ENCODE peak calls at places on chromosomes 16 and 17, in six cellular contexts. One of them, this sample, is unnamed.

GRCh38 chr17:18181358-18181757 is 2.3 kb upstream of the ALKBH5 start:
- DNase-seq in IMR-90: peak; percentile 29
- DNase-seq in iPS DF 6.9: no peak
- DNase-seq in CD4-positive, alpha-beta T cell: no peak
- DNase-seq in neuronal stem cell: no peak
- DNase-seq in tibial nerve: no peak
- DNase-seq in this sample: no peak

GRCh38 chr16:48123104-48123788 is 32.5 kb downstream of the ABCC12 start:
- DNase-seq in IMR-90: peak; percentile 100
- DNase-seq in iPS DF 6.9: no peak
- DNase-seq in CD4-positive, alpha-beta T cell: no peak
- DNase-seq in neuronal stem cell: no peak
- DNase-seq in tibial nerve: no peak
- DNase-seq in this sample: no peak

GRCh38 chr16:14371778-14372431 is 258.2 kb downstream of the PARN start:
- DNase-seq in IMR-90: no peak
- DNase-seq in iPS DF 6.9: no peak
- DNase-seq in CD4-positive, alpha-beta T cell: no peak
- DNase-seq in neuronal stem cell: peak; percentile 35
- DNase-seq in tibial nerve: no peak
- DNase-seq in this sample: no peak

GRCh38 chr16:75340715-75341500 is 89.5 kb upstream of the BCAR1 start:
- DNase-seq in IMR-90: peak; percentile 43
- DNase-seq in iPS DF 6.9: no peak
- DNase-seq in CD4-positive, alpha-beta T cell: no peak
- DNase-seq in neuronal stem cell: no peak
- DNase-seq in tibial nerve: no peak
- DNase-seq in this sample: no peak

GRCh38 chr17:32921013-32921412 is 6.9 kb upstream of the TMEM98 start:
- DNase-seq in IMR-90: no peak
- DNase-seq in iPS DF 6.9: no peak
- DNase-seq in CD4-positive, alpha-beta T cell: no peak
- DNase-seq in neuronal stem cell: no peak
- DNase-seq in tibial nerve: no peak
- DNase-seq in this sample: no peak

GRCh38 chr17:36778458-36778857 is 158.8 kb upstream of the LHX1 start:
- DNase-seq in IMR-90: no peak
- DNase-seq in iPS DF 6.9: no peak
- DNase-seq in CD4-positive, alpha-beta T cell: no peak
- DNase-seq in neuronal stem cell: no peak
- DNase-seq in tibial nerve: no peak
- DNase-seq in this sample: no peak

GRCh38 chr17:15377608-15378007 is 36.2 kb upstream of the TEKT3 start:
- DNase-seq in IMR-90: peak; percentile 54
- DNase-seq in iPS DF 6.9: no peak
- DNase-seq in CD4-positive, alpha-beta T cell: no peak
- DNase-seq in neuronal stem cell: peak; percentile 49
- DNase-seq in tibial nerve: no peak
- DNase-seq in this sample: peak; percentile 64

GRCh38 chr17:63564562-63564961 is 14.3 kb downstream of the DCAF7 start:
- DNase-seq in IMR-90: no peak
- DNase-seq in iPS DF 6.9: no peak
- DNase-seq in CD4-positive, alpha-beta T cell: no peak
- DNase-seq in neuronal stem cell: no peak
- DNase-seq in tibial nerve: no peak
- DNase-seq in this sample: no peak

GRCh38 chr16:13923703-13924298 is 3.8 kb downstream of the ERCC4 start:
- DNase-seq in IMR-90: peak; percentile 67
- DNase-seq in iPS DF 6.9: no peak
- DNase-seq in CD4-positive, alpha-beta T cell: no peak
- DNase-seq in neuronal stem cell: peak; percentile 21
- DNase-seq in tibial nerve: no peak
- DNase-seq in this sample: no peak

GRCh38 chr16:58501242-58502131 is 1.5 kb downstream of the NDRG4 start:
- DNase-seq in IMR-90: no peak
- DNase-seq in iPS DF 6.9: peak; percentile 60
- DNase-seq in CD4-positive, alpha-beta T cell: peak; percentile 26
- DNase-seq in neuronal stem cell: no peak
- DNase-seq in tibial nerve: no peak
- DNase-seq in this sample: peak; percentile 51

GRCh38 chr17:19386276-19386863 is 620 bp downstream of the MFAP4 start:
- DNase-seq in IMR-90: peak; percentile 92
- DNase-seq in iPS DF 6.9: no peak
- DNase-seq in CD4-positive, alpha-beta T cell: no peak
- DNase-seq in neuronal stem cell: no peak
- DNase-seq in tibial nerve: peak; percentile 62
- DNase-seq in this sample: no peak

GRCh38 chr16:17845031-17845430 is 374.3 kb upstream of the XYLT1 start:
- DNase-seq in IMR-90: no peak
- DNase-seq in iPS DF 6.9: no peak
- DNase-seq in CD4-positive, alpha-beta T cell: no peak
- DNase-seq in neuronal stem cell: no peak
- DNase-seq in tibial nerve: no peak
- DNase-seq in this sample: no peak

GRCh38 chr17:5097101-5097834 is 14.4 kb downstream of the ZNF232 start:
- DNase-seq in IMR-90: no peak
- DNase-seq in iPS DF 6.9: no peak
- DNase-seq in CD4-positive, alpha-beta T cell: no peak
- DNase-seq in neuronal stem cell: peak; percentile 56
- DNase-seq in tibial nerve: no peak
- DNase-seq in this sample: peak; percentile 3

GRCh38 chr16:29820730-29821662 is 734 bp downstream of the MVP start:
- DNase-seq in IMR-90: no peak
- DNase-seq in iPS DF 6.9: no peak
- DNase-seq in CD4-positive, alpha-beta T cell: no peak
- DNase-seq in neuronal stem cell: no peak
- DNase-seq in tibial nerve: no peak
- DNase-seq in this sample: no peak

GRCh38 chr16:68668266-68668665 is 23.2 kb downstream of the CDH3 start:
- DNase-seq in IMR-90: peak; percentile 5
- DNase-seq in iPS DF 6.9: no peak
- DNase-seq in CD4-positive, alpha-beta T cell: no peak
- DNase-seq in neuronal stem cell: no peak
- DNase-seq in tibial nerve: no peak
- DNase-seq in this sample: no peak

GRCh38 chr16:59410451-59410850 is 676.3 kb upstream of the GOT2 start:
- DNase-seq in IMR-90: no peak
- DNase-seq in iPS DF 6.9: no peak
- DNase-seq in CD4-positive, alpha-beta T cell: no peak
- DNase-seq in neuronal stem cell: no peak
- DNase-seq in tibial nerve: no peak
- DNase-seq in this sample: no peak

GRCh38 chr17:17382060-17382449 is 78.9 kb downstream of the NT5M start:
- DNase-seq in IMR-90: no peak
- DNase-seq in iPS DF 6.9: no peak
- DNase-seq in CD4-positive, alpha-beta T cell: no peak
- DNase-seq in neuronal stem cell: no peak
- DNase-seq in tibial nerve: no peak
- DNase-seq in this sample: no peak

GRCh38 chr16:66935319-66936011 is at the start of gene CES2:
- DNase-seq in IMR-90: peak; percentile 29
- DNase-seq in iPS DF 6.9: no peak
- DNase-seq in CD4-positive, alpha-beta T cell: no peak
- DNase-seq in neuronal stem cell: no peak
- DNase-seq in tibial nerve: no peak
- DNase-seq in this sample: peak; percentile 55

GRCh38 chr16:67782567-67783352 is 23.6 kb downstream of the RANBP10 start:
- DNase-seq in IMR-90: no peak
- DNase-seq in iPS DF 6.9: no peak
- DNase-seq in CD4-positive, alpha-beta T cell: no peak
- DNase-seq in neuronal stem cell: no peak
- DNase-seq in tibial nerve: no peak
- DNase-seq in this sample: no peak

GRCh38 chr16:84138824-84139627 is 6.0 kb downstream of the HSDL1 start:
- DNase-seq in IMR-90: peak; percentile 52
- DNase-seq in iPS DF 6.9: no peak
- DNase-seq in CD4-positive, alpha-beta T cell: no peak
- DNase-seq in neuronal stem cell: no peak
- DNase-seq in tibial nerve: no peak
- DNase-seq in this sample: no peak

GRCh38 chr17:38510424-38511125 is 82.3 kb downstream of the ARHGAP23 start:
- DNase-seq in IMR-90: no peak
- DNase-seq in iPS DF 6.9: no peak
- DNase-seq in CD4-positive, alpha-beta T cell: no peak
- DNase-seq in neuronal stem cell: peak; percentile 61
- DNase-seq in tibial nerve: no peak
- DNase-seq in this sample: no peak

GRCh38 chr17:31834448-31834847 is 24.6 kb downstream of the COPRS start:
- DNase-seq in IMR-90: no peak
- DNase-seq in iPS DF 6.9: no peak
- DNase-seq in CD4-positive, alpha-beta T cell: no peak
- DNase-seq in neuronal stem cell: no peak
- DNase-seq in tibial nerve: no peak
- DNase-seq in this sample: no peak

GRCh38 chr17:3995067-3995466 is 30.8 kb upstream of the ATP2A3 start:
- DNase-seq in IMR-90: no peak
- DNase-seq in iPS DF 6.9: no peak
- DNase-seq in CD4-positive, alpha-beta T cell: no peak
- DNase-seq in neuronal stem cell: no peak
- DNase-seq in tibial nerve: no peak
- DNase-seq in this sample: no peak

GRCh38 chr16:86604436-86605220 is 26.3 kb downstream of the FOXL1 start:
- DNase-seq in IMR-90: no peak
- DNase-seq in iPS DF 6.9: no peak
- DNase-seq in CD4-positive, alpha-beta T cell: peak; percentile 28
- DNase-seq in neuronal stem cell: no peak
- DNase-seq in tibial nerve: no peak
- DNase-seq in this sample: no peak

GRCh38 chr17:35947156-35947585 is 3.7 kb upstream of the LYZL6 start:
- DNase-seq in IMR-90: peak; percentile 21
- DNase-seq in iPS DF 6.9: no peak
- DNase-seq in CD4-positive, alpha-beta T cell: peak; percentile 19
- DNase-seq in neuronal stem cell: peak; percentile 41
- DNase-seq in tibial nerve: no peak
- DNase-seq in this sample: no peak

GRCh38 chr16:12271006-12271405 is 294.5 kb downstream of the SNX29 start:
- DNase-seq in IMR-90: peak; percentile 32
- DNase-seq in iPS DF 6.9: peak; percentile 27
- DNase-seq in CD4-positive, alpha-beta T cell: no peak
- DNase-seq in neuronal stem cell: peak; percentile 9
- DNase-seq in tibial nerve: no peak
- DNase-seq in this sample: peak; percentile 19

GRCh38 chr16:24683847-24684493 is 45.5 kb upstream of the TNRC6A start:
- DNase-seq in IMR-90: no peak
- DNase-seq in iPS DF 6.9: no peak
- DNase-seq in CD4-positive, alpha-beta T cell: no peak
- DNase-seq in neuronal stem cell: no peak
- DNase-seq in tibial nerve: no peak
- DNase-seq in this sample: no peak

DNA sequence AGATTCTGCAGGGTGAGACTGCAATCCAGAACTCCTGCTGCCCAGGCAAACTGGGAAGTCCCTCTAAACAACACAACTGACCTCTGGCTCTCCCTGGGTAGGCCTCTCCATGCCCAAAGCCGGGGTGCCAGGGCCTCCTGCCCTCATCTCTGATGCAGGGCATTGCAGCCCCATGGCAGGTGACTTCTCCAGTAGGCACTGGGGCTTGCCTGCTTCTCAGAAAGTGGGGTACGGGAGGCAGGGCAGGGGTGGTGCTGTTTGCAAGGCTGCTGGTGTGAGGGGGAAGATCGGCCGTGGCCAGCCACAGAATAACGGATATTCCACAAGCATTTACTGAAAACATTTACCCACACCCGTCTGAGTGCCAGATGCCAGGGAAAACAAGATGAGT is 4.1 kb upstream of the GPRC5C start:
- DNase-seq in IMR-90: no peak
- DNase-seq in iPS DF 6.9: no peak
- DNase-seq in CD4-positive, alpha-beta T cell: no peak
- DNase-seq in neuronal stem cell: no peak
- DNase-seq in tibial nerve: no peak
- DNase-seq in this sample: no peak
- H3K27ac ChIP-seq in IMR-90: no peak overlapping the region
- H3K27ac ChIP-seq in iPS DF 6.9: no peak overlapping the region
- H3K27ac ChIP-seq in CD4-positive, alpha-beta T cell: no peak overlapping the region
- H3K27ac ChIP-seq in neuronal stem cell: no peak overlapping the region
- H3K27ac ChIP-seq in tibial nerve: no peak overlapping the region
- H3K27ac ChIP-seq in this sample: no peak overlapping the region

GRCh38 chr17:78687944-78688343 is 94.1 kb downstream of the CYTH1 start:
- DNase-seq in IMR-90: no peak
- DNase-seq in iPS DF 6.9: no peak
- DNase-seq in CD4-positive, alpha-beta T cell: no peak
- DNase-seq in neuronal stem cell: no peak
- DNase-seq in tibial nerve: no peak
- DNase-seq in this sample: no peak

GRCh38 chr17:78687125-78687524 is 94.9 kb downstream of the CYTH1 start:
- DNase-seq in IMR-90: no peak
- DNase-seq in iPS DF 6.9: no peak
- DNase-seq in CD4-positive, alpha-beta T cell: no peak
- DNase-seq in neuronal stem cell: no peak
- DNase-seq in tibial nerve: no peak
- DNase-seq in this sample: no peak

GRCh38 chr17:78692460-78693010 is 89.5 kb downstream of the CYTH1 start:
- DNase-seq in IMR-90: no peak
- DNase-seq in iPS DF 6.9: no peak
- DNase-seq in CD4-positive, alpha-beta T cell: no peak
- DNase-seq in neuronal stem cell: no peak
- DNase-seq in tibial nerve: no peak
- DNase-seq in this sample: no peak

GRCh38 chr17:78693346-78694083 is 88.6 kb downstream of the CYTH1 start:
- DNase-seq in IMR-90: no peak
- DNase-seq in iPS DF 6.9: no peak
- DNase-seq in CD4-positive, alpha-beta T cell: no peak
- DNase-seq in neuronal stem cell: no peak
- DNase-seq in tibial nerve: no peak
- DNase-seq in this sample: no peak

DNA sequence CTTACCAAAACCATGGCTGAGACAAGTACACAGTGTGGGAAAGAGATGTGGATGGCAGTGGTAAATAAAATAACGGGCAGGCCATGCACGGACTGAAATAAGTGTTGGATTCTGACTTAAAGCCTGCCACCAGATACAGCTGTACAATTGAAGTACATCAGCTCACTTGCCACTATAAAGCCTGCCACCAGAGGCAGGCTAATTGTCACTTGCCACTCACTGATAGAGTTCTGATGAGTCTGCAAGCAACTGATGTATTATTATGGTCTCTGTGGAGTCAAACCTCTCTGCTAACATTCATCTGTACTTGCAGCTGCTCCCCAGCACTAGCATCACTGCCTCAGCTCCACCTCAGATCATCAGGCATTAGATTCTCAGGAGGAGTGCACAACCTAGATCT is 93.0 kb downstream of the CYTH1 start:
- DNase-seq in IMR-90: no peak
- DNase-seq in iPS DF 6.9: no peak
- DNase-seq in CD4-positive, alpha-beta T cell: no peak
- DNase-seq in neuronal stem cell: no peak
- DNase-seq in tibial nerve: no peak
- DNase-seq in this sample: no peak
- H3K27ac ChIP-seq in IMR-90: no peak overlapping the region
- H3K27ac ChIP-seq in iPS DF 6.9: no peak overlapping the region
- H3K27ac ChIP-seq in CD4-positive, alpha-beta T cell: no peak overlapping the region
- H3K27ac ChIP-seq in neuronal stem cell: no peak overlapping the region
- H3K27ac ChIP-seq in tibial nerve: no peak overlapping the region
- H3K27ac ChIP-seq in this sample: no peak overlapping the region

GRCh38 chr17:44977740-44978584 is 9.9 kb upstream of the C1QL1 start:
- DNase-seq in IMR-90: no peak
- DNase-seq in iPS DF 6.9: no peak
- DNase-seq in CD4-positive, alpha-beta T cell: no peak
- DNase-seq in neuronal stem cell: no peak
- DNase-seq in tibial nerve: no peak
- DNase-seq in this sample: no peak
- H3K27ac ChIP-seq in IMR-90: no peak overlapping the region
- H3K27ac ChIP-seq in iPS DF 6.9: no peak overlapping the region
- H3K27ac ChIP-seq in CD4-positive, alpha-beta T cell: no peak overlapping the region
- H3K27ac ChIP-seq in neuronal stem cell: no peak overlapping the region
- H3K27ac ChIP-seq in tibial nerve: no peak overlapping the region
- H3K27ac ChIP-seq in this sample: no peak overlapping the region

GRCh38 chr16:76681296-76681695 is 404.1 kb downstream of the CNTNAP4 start:
- DNase-seq in IMR-90: no peak
- DNase-seq in iPS DF 6.9: no peak
- DNase-seq in CD4-positive, alpha-beta T cell: no peak
- DNase-seq in neuronal stem cell: no peak
- DNase-seq in tibial nerve: no peak
- DNase-seq in this sample: no peak
- H3K27ac ChIP-seq in IMR-90: no peak overlapping the region
- H3K27ac ChIP-seq in iPS DF 6.9: no peak overlapping the region
- H3K27ac ChIP-seq in CD4-positive, alpha-beta T cell: no peak overlapping the region
- H3K27ac ChIP-seq in neuronal stem cell: no peak overlapping the region
- H3K27ac ChIP-seq in tibial nerve: no peak overlapping the region
- H3K27ac ChIP-seq in this sample: no peak overlapping the region

This sample was measured in substantia nigra.